ENCODE peak calls at places on chromosomes 16 and 17, in four cellular contexts. C is GM10248, Z is type B pancreatic cell, A is tibial nerve. M is an unnamed sample.

GRCh38 chr16:75494696-75495601 is at the start of gene CHST6:
- DNase-seq in Z (no peak), C (peak; percentile 86), A (no peak), M (no peak)

GRCh38 chr17:64709481-64709880 is 47.4 kb upstream of the SMURF2 start:
- DNase-seq in Z (no peak), A (no peak), C (no peak), M (no peak)

GRCh38 chr16:528111-529011 is 849 bp downstream of the CAPN15 start:
- DNase-seq in C (no peak), A (no peak), Z (no peak), M (peak; percentile 50)

GRCh38 chr17:40358323-40359038 is 6.1 kb downstream of the GJD3 start:
- DNase-seq in C (peak; percentile 91), A (peak; percentile 98), Z (peak; percentile 94), M (peak; percentile 98)

GRCh38 chr17:82548681-82549303 is 29.3 kb downstream of the FOXK2 start:
- DNase-seq in Z (no peak), C (no peak), A (peak; percentile 48), M (no peak)

GRCh38 chr17:32523017-32523680 is 36.4 kb downstream of the CDK5R1 start:
- DNase-seq in C (peak; percentile 77), A (no peak), Z (no peak), M (no peak)

GRCh38 chr17:40317345-40317873 is 8.4 kb downstream of the RARA start:
- DNase-seq in A (no peak), C (peak; percentile 67), Z (no peak), M (peak; percentile 29)

GRCh38 chr17:9973689-9974459 is 68.8 kb upstream of the RCVRN start:
- DNase-seq in C (no peak), A (no peak), Z (no peak), M (no peak)

GRCh38 chr16:84267380-84267779 is 27.3 kb upstream of the WFDC1 start:
- DNase-seq in A (no peak), C (no peak), Z (no peak), M (no peak)

GRCh38 chr17:5282639-5283217 is 644 bp downstream of the RABEP1 start:
- DNase-seq in C (no peak), A (no peak), Z (no peak), M (no peak)

GRCh38 chr17:5286846-5287245 is 4.8 kb downstream of the RABEP1 start:
- DNase-seq in C (no peak), Z (no peak), A (no peak), M (no peak)

GRCh38 chr17:5283531-5284315 is 1.6 kb downstream of the RABEP1 start:
- DNase-seq in C (no peak), Z (no peak), A (no peak), M (no peak)

DNA sequence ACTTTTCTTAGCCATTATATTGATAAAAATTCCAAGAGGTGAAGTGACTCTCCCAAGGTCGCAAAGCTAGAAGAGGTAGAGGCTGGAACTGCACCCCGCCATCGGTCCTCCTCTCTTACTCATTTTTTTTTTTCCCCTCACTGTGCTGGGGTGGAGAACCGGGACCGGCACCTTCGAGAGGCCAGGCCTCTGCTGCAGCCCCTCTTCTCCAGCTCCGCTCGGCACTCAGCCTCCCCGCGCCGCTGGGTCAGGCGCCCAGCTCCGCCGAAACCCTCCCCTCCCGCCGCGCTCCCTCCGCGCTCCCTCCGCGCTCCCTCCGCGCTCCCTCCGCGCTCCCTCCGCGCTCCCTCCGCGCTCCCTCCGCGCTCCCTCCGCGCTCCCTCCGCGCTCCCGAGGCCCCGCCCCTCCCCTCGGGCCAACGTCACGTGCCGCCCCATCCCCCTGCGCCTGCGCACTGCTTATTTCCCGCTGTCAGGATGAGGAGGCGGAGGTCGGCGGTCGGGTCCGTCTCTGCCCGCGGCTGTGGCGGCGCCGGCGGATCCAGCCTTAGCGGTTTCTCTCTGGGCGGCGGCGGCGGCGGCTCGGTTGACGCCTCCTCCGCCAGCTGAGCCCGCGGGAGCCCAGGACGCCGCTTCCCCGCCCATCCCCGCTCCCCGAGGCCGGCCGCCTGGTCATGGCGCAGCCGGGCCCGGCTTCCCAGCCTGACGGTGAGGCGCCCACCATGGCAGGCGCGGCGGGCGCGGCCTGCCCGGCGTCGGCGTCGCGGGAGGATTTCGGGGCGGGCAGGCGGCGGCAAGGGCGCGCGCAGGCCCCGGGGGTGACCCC is at the start of gene RABEP1:
- DNase-seq in Z (peak; percentile 97), A (peak; percentile 85), C (peak; percentile 96), M (peak; percentile 80)
- TF ChIP-seq CTCF in Z (peak; percentile 71), A (peak; percentile 43), C (no peak), M (no peak)

GRCh38 chr17:20213429-20213828 is 204.3 kb downstream of the SPECC1 start:
- DNase-seq in Z (no peak), C (no peak), A (no peak), M (no peak)
- TF ChIP-seq CTCF in Z (no peak), C (no peak), A (no peak), M (no peak)

GRCh38 chr17:57692770-57693169 is 52.3 kb downstream of the CCDC182 start:
- DNase-seq in C (no peak), Z (no peak), A (no peak), M (no peak)
- TF ChIP-seq CTCF in C (no peak), Z (no peak), A (no peak), M (no peak)

DNA sequence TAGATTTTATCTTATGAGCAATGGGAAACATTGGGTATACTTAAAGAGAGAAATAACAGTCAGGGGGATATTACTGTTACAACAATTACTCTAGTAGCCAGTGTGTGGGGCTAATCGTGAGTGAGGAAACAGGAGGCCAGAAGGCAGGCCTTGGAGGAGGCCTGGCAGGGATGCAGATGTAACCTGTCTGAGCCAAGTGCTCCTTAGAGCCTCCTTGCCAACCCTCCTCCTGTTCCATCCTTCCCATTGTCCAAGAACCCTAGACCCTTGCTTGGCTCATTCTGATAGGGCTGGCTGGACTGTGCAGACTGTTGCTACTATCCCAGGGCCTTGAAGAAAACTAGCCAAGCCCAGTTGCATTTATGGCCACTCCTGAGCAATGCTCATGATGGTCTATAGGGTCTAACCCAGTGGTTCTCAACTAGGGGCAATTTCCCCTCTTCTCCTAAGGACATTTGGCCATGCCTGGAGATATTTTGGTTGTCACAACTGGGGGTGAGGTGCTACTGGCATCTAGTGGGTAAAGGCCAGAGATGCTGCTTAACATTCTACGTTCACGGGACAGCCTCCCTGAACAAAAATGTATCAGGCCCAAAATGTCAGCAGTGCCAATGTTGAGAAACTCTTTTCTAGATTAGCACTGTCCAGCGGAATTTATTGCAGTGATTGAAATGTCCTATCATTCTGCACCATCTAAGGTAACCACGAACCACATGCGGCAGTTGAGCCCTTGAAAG is 24.4 kb upstream of the WSCD1 start:
- DNase-seq in Z (no peak), A (no peak), C (no peak), M (no peak)
- TF ChIP-seq CTCF in Z (peak; percentile 23), A (no peak), C (no peak), M (no peak)

GRCh38 chr16:24070851-24071250 is 185.3 kb upstream of the CACNG3 start:
- DNase-seq in A (no peak), C (peak; percentile 65), Z (peak; percentile 40), M (no peak)
- TF ChIP-seq CTCF in A (no peak), C (peak; percentile 39), Z (peak; percentile 72), M (no peak)

GRCh38 chr17:44911133-44912001 is 3.9 kb downstream of the GFAP start:
- DNase-seq in C (peak; percentile 64), A (peak; percentile 19), Z (no peak), M (no peak)
- TF ChIP-seq CTCF in C (peak; percentile 70), A (peak; percentile 55), Z (peak; percentile 76), M (no peak)